ENCODE peak calls at places on chromosomes 6 and 20, in five cellular contexts. C, D, T, M and Y are unnamed samples.

GRCh38 chr6:75926293-75927168 is 145.9 kb downstream of the IMPG1 start:
- DNase-seq in C (no peak), D (no peak), T (no peak), M (no peak), Y (no peak)

GRCh38 chr20:6636209-6637159 is 131.0 kb upstream of the BMP2 start:
- DNase-seq in C (no peak), D (peak; percentile 63), T (no peak), M (no peak), Y (no peak)

GRCh38 chr20:62771396-62772102 is 24.7 kb upstream of the MRGBP start:
- DNase-seq in C (no peak), D (no peak), T (no peak), M (no peak), Y (no peak)

GRCh38 chr6:46444772-46445454 is 46.3 kb downstream of the RCAN2 start:
- DNase-seq in C (no peak), D (no peak), T (no peak), M (no peak), Y (no peak)

GRCh38 chr6:37698264-37699137 is 818 bp upstream of the MDGA1 start:
- DNase-seq in C (peak; percentile 52), D (no peak), T (peak; percentile 88), M (no peak), Y (peak; percentile 53)

GRCh38 chr20:63568986-63569949 is 4.8 kb downstream of the HELZ2 start:
- DNase-seq in C (no peak), D (no peak), T (no peak), M (no peak), Y (no peak)

GRCh38 chr6:139531148-139531547 is 156.7 kb upstream of the CITED2 start:
- DNase-seq in C (no peak), D (no peak), T (peak; percentile 39), M (no peak), Y (no peak)

GRCh38 chr20:61482425-61482887 is 230.4 kb downstream of the CDH4 start:
- DNase-seq in C (no peak), D (no peak), T (peak; percentile 56), M (no peak), Y (no peak)

GRCh38 chr6:1381397-1382330 is 7.7 kb upstream of the FOXF2 start:
- DNase-seq in C (peak; percentile 68), D (no peak), T (peak; percentile 82), M (no peak), Y (no peak)

GRCh38 chr20:2890743-2891142 is 17.5 kb downstream of the PTPRA start:
- DNase-seq in C (no peak), D (no peak), T (peak; percentile 50), M (no peak), Y (no peak)
- TF ChIP-seq TAF1 in C (no peak), D (no peak), T (no peak), M (no peak), Y (no peak)

DNA sequence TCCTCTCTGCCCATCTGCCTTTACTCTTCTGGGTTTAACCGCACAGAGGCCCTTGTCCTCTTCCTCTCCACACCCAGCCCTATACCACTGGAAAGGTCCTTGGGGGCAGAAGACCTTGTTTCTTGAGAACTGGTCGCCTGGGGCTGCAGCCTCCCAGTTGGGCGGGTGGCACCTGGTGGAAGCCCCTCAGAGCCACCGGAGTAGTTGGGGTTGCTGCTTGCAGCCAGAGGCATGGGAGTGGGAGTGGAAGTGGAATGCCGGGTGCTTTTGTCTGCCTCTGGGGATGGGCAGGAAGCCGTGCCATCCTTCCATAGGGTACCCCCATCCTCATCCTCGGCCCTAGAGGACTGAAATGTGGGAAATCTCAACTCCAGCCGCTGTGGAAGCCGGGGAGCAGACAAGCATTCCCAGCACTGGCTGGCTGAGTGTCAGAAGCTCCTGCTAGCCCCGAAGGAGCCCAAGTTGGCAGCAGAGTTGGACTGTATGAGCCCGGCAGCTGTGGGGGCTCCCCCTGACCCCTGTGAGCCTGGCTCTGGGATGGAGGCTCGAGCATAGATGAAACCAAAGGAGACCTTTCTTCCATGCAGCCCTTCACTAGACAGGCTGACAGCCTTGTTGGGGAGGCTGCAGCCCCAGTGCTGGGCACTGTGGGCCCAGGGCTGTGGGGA is 1.2 kb downstream of the VSTM2L start:
- DNase-seq in C (no peak), D (no peak), T (no peak), M (no peak), Y (no peak)
- TF ChIP-seq TAF1 in C (no peak), D (no peak), T (no peak), M (no peak), Y (no peak)

GRCh38 chr20:55685848-55686247 is 319.5 kb downstream of the CBLN4 start:
- DNase-seq in C (no peak), D (no peak), T (no peak), M (no peak), Y (no peak)
- TF ChIP-seq TAF1 in C (no peak), D (no peak), T (no peak), M (no peak), Y (no peak)

DNA sequence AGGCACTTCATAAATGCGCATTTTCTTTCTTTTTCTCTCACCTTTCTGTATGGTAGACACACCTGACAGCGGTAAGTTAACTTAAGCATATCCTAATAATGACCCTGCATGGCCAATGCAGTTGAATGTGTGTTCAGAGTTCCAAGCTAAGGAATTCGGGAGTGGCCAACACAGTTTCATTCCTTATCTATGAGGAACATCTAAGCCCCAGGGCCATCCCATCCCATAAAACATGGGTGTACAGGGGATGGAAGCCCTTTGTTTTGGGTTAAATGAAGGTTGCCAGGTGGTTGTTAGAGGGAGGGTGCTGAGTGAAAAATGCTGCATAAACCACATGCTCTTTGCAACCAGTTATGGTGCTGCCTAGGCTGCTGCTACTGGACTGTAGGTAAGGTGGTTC is 212.8 kb downstream of the TFAP2A start:
- DNase-seq in C (no peak), D (no peak), T (no peak), M (no peak), Y (no peak)
- TF ChIP-seq TAF1 in C (no peak), D (no peak), T (no peak), M (no peak), Y (no peak)

GRCh38 chr6:169034523-169035167 is 219.0 kb downstream of the THBS2 start:
- DNase-seq in C (no peak), D (no peak), T (no peak), M (no peak), Y (no peak)
- TF ChIP-seq TAF1 in C (no peak), D (no peak), T (no peak), M (no peak), Y (no peak)

DNA sequence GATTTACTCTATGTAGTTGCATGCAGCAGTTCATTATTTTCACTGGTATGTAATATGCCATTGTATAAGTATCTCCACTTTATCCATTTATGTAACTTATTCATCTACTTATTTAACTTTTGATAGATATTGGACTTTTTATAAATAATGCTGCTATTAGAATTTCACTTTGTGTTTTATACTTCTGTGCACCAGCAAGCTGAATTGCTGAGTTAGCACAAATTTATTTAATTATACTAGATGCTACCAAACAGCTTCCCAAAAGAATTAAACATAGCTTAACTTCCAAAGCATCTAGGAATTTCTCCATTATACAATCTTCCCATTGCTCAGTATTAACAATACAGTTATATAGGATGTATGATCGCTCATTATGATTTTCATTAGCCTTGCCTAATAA is 308.0 kb upstream of the FKBP1C start:
- DNase-seq in C (no peak), D (no peak), T (no peak), M (no peak), Y (no peak)
- TF ChIP-seq TAF1 in C (no peak), D (no peak), T (no peak), M (no peak), Y (no peak)

GRCh38 chr20:14720251-14720650 is 382.8 kb upstream of the FLRT3 start:
- DNase-seq in C (no peak), D (no peak), T (no peak), M (no peak), Y (no peak)
- TF ChIP-seq TAF1 in C (no peak), D (no peak), T (no peak), M (no peak), Y (no peak)

DNA sequence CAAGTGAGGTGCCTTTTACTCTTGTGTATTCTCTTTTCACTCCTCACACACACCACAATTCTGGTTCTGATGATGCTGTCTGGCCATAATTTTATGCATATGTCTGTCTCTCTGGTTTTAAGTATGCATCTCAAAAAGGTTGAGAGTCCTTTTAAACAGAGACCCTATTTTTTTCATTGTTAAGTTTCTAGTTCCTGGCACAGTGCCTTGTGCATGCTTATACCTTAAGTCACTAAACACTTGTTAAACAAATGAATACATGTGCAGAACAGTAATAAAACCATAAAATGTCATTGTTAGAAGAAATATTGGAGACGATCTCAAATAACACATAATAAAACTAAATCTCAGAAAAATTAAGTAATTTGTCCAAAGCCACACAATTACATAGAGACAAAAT is 7.9 kb downstream of the ROS1 start:
- DNase-seq in C (no peak), D (no peak), T (no peak), M (no peak), Y (no peak)
- TF ChIP-seq TAF1 in C (no peak), D (no peak), T (no peak), M (no peak), Y (no peak)